ENCODE peak calls at places on chromosomes 11 and 22, in six cellular contexts. E is suprapubic skin; B is CD4-positive, CD25-positive, alpha-beta regulatory T cell; J is EL; X is activated T-cell treated with anti-CD3 and anti-CD28 coated beads, Interleukin-2, amount 50 U/mL, for 72 hours; A is germinal center. D is an unnamed sample.

GRCh38 chr11:73958521-73959141 is 7.8 kb downstream of the DNAJB13 start:
- DNase-seq in E (no peak), B (no peak), J (no peak), X (no peak), A (no peak), D (no peak)

GRCh38 chr11:1260023-1260501 is 37.2 kb downstream of the MUC5B start:
- DNase-seq in E (no peak), B (no peak), J (peak), X (peak), A (peak), D (no peak)

GRCh38 chr22:38120359-38121110 is 10.1 kb upstream of the BAIAP2L2 start:
- DNase-seq in E (no peak), B (no peak), J (no peak), X (no peak), A (no peak), D (no peak)

GRCh38 chr22:22941831-22942510 is 54.4 kb downstream of the IGLL5 start:
- DNase-seq in E (peak), B (no peak), J (no peak), X (no peak), A (no peak), D (no peak)

GRCh38 chr11:131980199-131980598 is 609.8 kb downstream of the NTM start:
- DNase-seq in E (no peak), B (no peak), J (no peak), X (no peak), A (no peak), D (no peak)

GRCh38 chr11:63916837-63917684 is at the start of gene RCOR2:
- DNase-seq in E (no peak), B (peak), J (peak), X (peak), A (peak), D (no peak)

GRCh38 chr11:33864479-33864878 is 27.4 kb downstream of the LMO2 start:
- DNase-seq in E (no peak), B (no peak), J (no peak), X (no peak), A (no peak), D (no peak)

GRCh38 chr22:38142606-38143005 is 32.1 kb upstream of the BAIAP2L2 start:
- DNase-seq in E (peak), B (no peak), J (no peak), X (no peak), A (no peak), D (no peak)

GRCh38 chr11:11534981-11535380 is 86.8 kb downstream of the GALNT18 start:
- DNase-seq in E (no peak), B (no peak), J (no peak), X (no peak), A (no peak), D (no peak)

GRCh38 chr22:49328630-49329405 is 498.9 kb downstream of the BRD1 start:
- DNase-seq in E (no peak), B (no peak), J (no peak), X (no peak), A (no peak), D (no peak)